ENCODE peak calls at places on chromosome 14, in five cellular contexts. T, V, M, B and H are unnamed samples.

GRCh38 chr14:95445676-95446075 is 70.8 kb downstream of the SYNE3 start:
- DNase-seq in T (no peak), V (no peak), M (no peak), B (no peak), H (no peak)

GRCh38 chr14:40099316-40099715 is 667.1 kb upstream of the FBXO33 start:
- DNase-seq in T (no peak), V (no peak), M (no peak), B (no peak), H (no peak)

GRCh38 chr14:39492267-39492666 is 60.0 kb upstream of the FBXO33 start:
- DNase-seq in T (no peak), V (peak), M (no peak), B (no peak), H (no peak)

GRCh38 chr14:78403278-78403815 is 233.2 kb downstream of the NRXN3 start:
- DNase-seq in T (no peak), V (no peak), M (no peak), B (no peak), H (no peak)

GRCh38 chr14:26597136-26598080 is at the start of gene NOVA1:
- DNase-seq in T (peak), V (peak), M (peak), B (no peak), H (no peak)

GRCh38 chr14:105419055-105419304 is 647 bp upstream of the MTA1 start:
- DNase-seq in T (no peak), V (no peak), M (no peak), B (no peak), H (no peak)

GRCh38 chr14:64919618-64920017 is 5.4 kb downstream of the CHURC1 start:
- DNase-seq in T (no peak), V (no peak), M (no peak), B (no peak), H (no peak)

GRCh38 chr14:102516531-102517411 is 7.2 kb upstream of the ANKRD9 start:
- DNase-seq in T (peak), V (peak), M (peak), B (peak), H (peak)

GRCh38 chr14:51079489-51079888 is 15.4 kb downstream of the TRIM9 start:
- DNase-seq in T (no peak), V (no peak), M (no peak), B (no peak), H (no peak)

GRCh38 chr14:77102154-77102553 is 4.1 kb downstream of the CIPC start:
- DNase-seq in T (no peak), V (no peak), M (no peak), B (no peak), H (no peak)

GRCh38 chr14:38618514-38618913 is 362.6 kb upstream of the CLEC14A start:
- DNase-seq in T (no peak), V (peak), M (no peak), B (no peak), H (no peak)

GRCh38 chr14:106087855-106088254 is 561.5 kb downstream of the TMEM121 start:
- DNase-seq in T (no peak), V (no peak), M (no peak), B (no peak), H (no peak)

GRCh38 chr14:53187921-53188463 is 34.9 kb upstream of the DDHD1 start:
- DNase-seq in T (no peak), V (no peak), M (no peak), B (no peak), H (no peak)

GRCh38 chr14:98756749-98757148 is 515.2 kb downstream of the BCL11B start:
- DNase-seq in T (no peak), V (no peak), M (no peak), B (no peak), H (no peak)

GRCh38 chr14:32201816-32202467 is at the start of gene RNU6-7:
- DNase-seq in T (peak), V (peak), M (peak), B (no peak), H (no peak)

GRCh38 chr14:53537421-53538315 is 384.5 kb upstream of the DDHD1 start:
- DNase-seq in T (no peak), V (no peak), M (peak), B (no peak), H (no peak)

GRCh38 chr14:83826838-83827237 is 1703.1 kb upstream of the FLRT2 start:
- DNase-seq in T (no peak), V (peak), M (no peak), B (no peak), H (peak)

GRCh38 chr14:24243336-24243836 is 963 bp upstream of the TINF2 start:
- DNase-seq in T (no peak), V (no peak), M (peak), B (no peak), H (no peak)

GRCh38 chr14:96861568-96862310 is 64.6 kb downstream of the VRK1 start:
- DNase-seq in T (no peak), V (no peak), M (no peak), B (no peak), H (no peak)

GRCh38 chr14:49621114-49621881 is 699 bp downstream of the MGAT2 start:
- DNase-seq in T (peak), V (peak), M (peak), B (peak), H (no peak)

GRCh38 chr14:98136420-98136819 is 1135.6 kb downstream of the BCL11B start:
- DNase-seq in T (no peak), V (no peak), M (no peak), B (no peak), H (no peak)

GRCh38 chr14:32637582-32637981 is 301.1 kb upstream of the NPAS3 start:
- DNase-seq in T (no peak), V (no peak), M (no peak), B (no peak), H (no peak)

GRCh38 chr14:89672636-89673279 is 255.7 kb upstream of the FOXN3 start:
- DNase-seq in T (no peak), V (no peak), M (no peak), B (peak), H (no peak)

GRCh38 chr14:75711796-75712211 is 50.8 kb downstream of the TTLL5 start:
- DNase-seq in T (peak), V (peak), M (peak), B (peak), H (peak)

GRCh38 chr14:71165650-71166049 is 258.4 kb downstream of the PCNX1 start:
- DNase-seq in T (no peak), V (no peak), M (no peak), B (no peak), H (no peak)

GRCh38 chr14:103520657-103521437 is 1.8 kb downstream of the CKB start:
- DNase-seq in T (peak), V (peak), M (peak), B (peak), H (peak)
- TF ChIP-seq POLR2A in T (no peak), V (peak), M (peak), B (no peak), H (no peak)

GRCh38 chr14:21455912-21456667 is at the start of gene CHD8:
- DNase-seq in T (peak), V (peak), M (peak), B (peak), H (peak)
- TF ChIP-seq POLR2A in T (peak), V (peak), M (peak), B (no peak), H (peak)

DNA sequence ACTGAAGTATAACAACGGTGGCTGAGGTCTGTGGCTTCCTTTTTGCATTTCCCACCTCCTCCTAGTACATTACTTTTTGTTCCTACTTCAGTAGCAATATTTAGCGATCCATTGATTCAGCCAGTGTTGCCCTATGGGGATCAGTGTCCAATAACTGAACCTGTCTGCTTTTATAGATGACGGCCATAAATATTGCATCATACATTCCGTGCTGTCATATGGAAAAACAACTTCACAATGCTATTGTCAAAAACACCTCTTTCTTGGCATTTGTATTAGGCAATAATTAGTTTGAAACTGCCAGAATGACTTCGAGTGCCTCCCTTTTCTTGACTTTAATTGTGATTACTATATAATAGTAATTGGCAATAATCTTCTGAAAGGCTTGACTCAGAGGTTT is 149.5 kb downstream of the PRIMA1 start:
- DNase-seq in T (no peak), V (no peak), M (no peak), B (no peak), H (no peak)
- TF ChIP-seq POLR2A in T (no peak), V (no peak), M (no peak), B (no peak), H (no peak)

GRCh38 chr14:35758523-35759129 is 50.5 kb downstream of the RALGAPA1 start:
- DNase-seq in T (no peak), V (no peak), M (no peak), B (no peak), H (no peak)
- TF ChIP-seq POLR2A in T (no peak), V (no peak), M (no peak), B (no peak), H (no peak)

DNA sequence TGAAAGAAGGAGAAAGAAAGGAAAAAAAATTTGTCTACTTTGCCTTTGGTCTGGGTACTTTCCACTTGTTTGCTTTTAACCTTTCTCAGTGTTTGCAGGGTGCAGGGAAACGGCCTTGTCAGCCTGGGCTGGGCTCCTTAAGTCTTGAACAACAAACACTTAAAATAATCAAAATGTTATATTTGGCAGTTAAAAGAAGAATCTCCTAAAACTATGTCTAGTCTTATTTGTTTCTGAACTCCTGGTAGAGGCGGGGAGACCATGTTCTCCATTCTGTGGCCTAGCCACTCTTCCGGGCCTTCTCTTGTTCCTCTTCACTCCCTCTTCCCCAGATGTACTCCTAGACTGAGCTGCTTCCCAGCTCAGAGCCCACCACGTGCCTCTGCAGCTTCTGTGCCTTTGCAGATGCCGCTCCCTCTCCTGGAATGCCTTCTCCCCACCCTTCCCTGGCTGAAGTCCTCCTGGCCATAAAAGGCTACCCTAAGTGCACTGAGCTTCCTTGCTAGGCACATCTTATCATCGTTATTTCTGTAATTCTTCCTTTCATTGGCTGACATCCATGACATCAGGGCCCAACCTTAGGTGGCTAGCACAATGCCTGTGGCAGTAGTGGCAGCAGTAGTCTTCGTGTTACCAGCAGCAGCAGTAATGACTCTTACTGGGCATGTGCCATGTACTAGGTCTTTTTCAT is 432.9 kb downstream of the ZFP36L1 start:
- DNase-seq in T (peak), V (peak), M (peak), B (peak), H (no peak)
- TF ChIP-seq POLR2A in T (no peak), V (no peak), M (no peak), B (no peak), H (no peak)

GRCh38 chr14:22850944-22851790 is 14.8 kb downstream of the MMP14 start:
- DNase-seq in T (peak), V (no peak), M (peak), B (peak), H (peak)
- TF ChIP-seq POLR2A in T (peak), V (no peak), M (no peak), B (no peak), H (peak)

GRCh38 chr14:73245401-73246325 is 8.4 kb downstream of the PAPLN start:
- DNase-seq in T (no peak), V (no peak), M (no peak), B (peak), H (no peak)
- TF ChIP-seq POLR2A in T (no peak), V (no peak), M (no peak), B (no peak), H (no peak)

DNA sequence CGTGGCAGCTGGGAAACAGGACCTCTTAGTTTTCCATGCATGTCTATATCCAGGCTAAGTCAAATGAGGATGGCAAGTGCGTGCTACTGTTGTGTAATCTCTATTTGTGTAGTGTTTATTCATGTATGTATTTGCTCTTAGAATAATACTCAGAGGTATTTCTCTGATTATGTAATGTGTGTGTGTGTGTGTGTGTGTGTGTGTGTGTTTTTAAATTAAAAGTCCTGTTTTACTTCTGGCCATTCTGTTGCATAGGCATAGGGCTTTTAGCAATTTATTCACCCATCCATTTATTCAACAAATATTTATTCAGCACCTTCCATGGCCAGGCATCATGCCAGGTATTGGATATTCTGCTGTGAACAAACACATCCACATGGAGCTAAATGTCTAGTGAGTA is 63.5 kb downstream of the PELI2 start:
- DNase-seq in T (no peak), V (peak), M (no peak), B (peak), H (no peak)
- TF ChIP-seq POLR2A in T (no peak), V (no peak), M (no peak), B (no peak), H (no peak)